ENCODE peak calls at places on chromosomes 12 and 14, in five cellular contexts. One of them, this sample, is unnamed.
A peak's percentile ranks its signal among the peaks of the same experiment; 100 is the strongest.

GRCh38 chr12:52608826-52609630 is 7.8 kb upstream of the KRT72 start:
- DNase-seq in suprapubic skin: no peak
- DNase-seq in heart right ventricle: no peak
- DNase-seq in neuronal stem cell: no peak
- DNase-seq in mammary epithelial cell: no peak
- DNase-seq in this sample: no peak

GRCh38 chr14:53943751-53944083 is 12.9 kb downstream of the BMP4 start:
- DNase-seq in suprapubic skin: no peak
- DNase-seq in heart right ventricle: no peak
- DNase-seq in neuronal stem cell: no peak
- DNase-seq in mammary epithelial cell: no peak
- DNase-seq in this sample: no peak

GRCh38 chr14:54002653-54003052 is 46.0 kb upstream of the BMP4 start:
- DNase-seq in suprapubic skin: no peak
- DNase-seq in heart right ventricle: no peak
- DNase-seq in neuronal stem cell: no peak
- DNase-seq in mammary epithelial cell: no peak
- DNase-seq in this sample: peak; percentile 30

GRCh38 chr14:76950043-76951020 is 78.2 kb downstream of the IRF2BPL start:
- DNase-seq in suprapubic skin: no peak
- DNase-seq in heart right ventricle: no peak
- DNase-seq in neuronal stem cell: no peak
- DNase-seq in mammary epithelial cell: no peak
- DNase-seq in this sample: peak; percentile 96

GRCh38 chr14:58732387-58732786 is 94.6 kb downstream of the DACT1 start:
- DNase-seq in suprapubic skin: no peak
- DNase-seq in heart right ventricle: no peak
- DNase-seq in neuronal stem cell: no peak
- DNase-seq in mammary epithelial cell: peak; percentile 76
- DNase-seq in this sample: no peak

GRCh38 chr12:14167005-14167628 is 185.7 kb upstream of the GRIN2B start:
- DNase-seq in suprapubic skin: no peak
- DNase-seq in heart right ventricle: no peak
- DNase-seq in neuronal stem cell: peak; percentile 66
- DNase-seq in mammary epithelial cell: peak; percentile 42
- DNase-seq in this sample: peak; percentile 11

GRCh38 chr14:91351508-91351853 is 66.1 kb downstream of the CCDC88C start:
- DNase-seq in suprapubic skin: no peak
- DNase-seq in heart right ventricle: no peak
- DNase-seq in neuronal stem cell: no peak
- DNase-seq in mammary epithelial cell: no peak
- DNase-seq in this sample: no peak

GRCh38 chr14:96095581-96096476 is 56.7 kb downstream of the C14orf132 start:
- DNase-seq in suprapubic skin: peak; percentile 83
- DNase-seq in heart right ventricle: no peak
- DNase-seq in neuronal stem cell: no peak
- DNase-seq in mammary epithelial cell: peak; percentile 86
- DNase-seq in this sample: peak; percentile 84

GRCh38 chr12:107287436-107288413 is 194.4 kb upstream of the CRY1 start:
- DNase-seq in suprapubic skin: no peak
- DNase-seq in heart right ventricle: no peak
- DNase-seq in neuronal stem cell: no peak
- DNase-seq in mammary epithelial cell: peak; percentile 69
- DNase-seq in this sample: peak; percentile 58

GRCh38 chr12:70121562-70121961 is 121.7 kb upstream of the CNOT2 start:
- DNase-seq in suprapubic skin: no peak
- DNase-seq in heart right ventricle: no peak
- DNase-seq in neuronal stem cell: no peak
- DNase-seq in mammary epithelial cell: peak; percentile 65
- DNase-seq in this sample: no peak

GRCh38 chr12:121774968-121775474 is 18.5 kb downstream of the RHOF start:
- DNase-seq in suprapubic skin: no peak
- DNase-seq in heart right ventricle: no peak
- DNase-seq in neuronal stem cell: no peak
- DNase-seq in mammary epithelial cell: no peak
- DNase-seq in this sample: no peak

GRCh38 chr12:131282292-131283080 is 328.8 kb downstream of the ADGRD1 start:
- DNase-seq in suprapubic skin: peak; percentile 60
- DNase-seq in heart right ventricle: no peak
- DNase-seq in neuronal stem cell: no peak
- DNase-seq in mammary epithelial cell: no peak
- DNase-seq in this sample: no peak

GRCh38 chr14:101353422-101353821 is 207.9 kb upstream of the DIO3 start:
- DNase-seq in suprapubic skin: peak; percentile 13
- DNase-seq in heart right ventricle: no peak
- DNase-seq in neuronal stem cell: no peak
- DNase-seq in mammary epithelial cell: no peak
- DNase-seq in this sample: no peak

GRCh38 chr14:53002576-53002975 is 51.7 kb upstream of the FERMT2 start:
- DNase-seq in suprapubic skin: no peak
- DNase-seq in heart right ventricle: no peak
- DNase-seq in neuronal stem cell: no peak
- DNase-seq in mammary epithelial cell: no peak
- DNase-seq in this sample: no peak

GRCh38 chr14:50410921-50411320 is 14.2 kb upstream of the CDKL1 start:
- DNase-seq in suprapubic skin: no peak
- DNase-seq in heart right ventricle: no peak
- DNase-seq in neuronal stem cell: no peak
- DNase-seq in mammary epithelial cell: no peak
- DNase-seq in this sample: no peak

GRCh38 chr12:104473374-104473983 is 16.7 kb downstream of the CHST11 start:
- DNase-seq in suprapubic skin: no peak
- DNase-seq in heart right ventricle: no peak
- DNase-seq in neuronal stem cell: no peak
- DNase-seq in mammary epithelial cell: no peak
- DNase-seq in this sample: no peak
- H3K4me3 ChIP-seq in suprapubic skin: no peak overlapping the region
- H3K4me3 ChIP-seq in heart right ventricle: no peak overlapping the region
- H3K4me3 ChIP-seq in neuronal stem cell: no peak overlapping the region
- H3K4me3 ChIP-seq in mammary epithelial cell: no peak overlapping the region
- H3K4me3 ChIP-seq in this sample: no peak overlapping the region

GRCh38 chr12:10235761-10236631 is 23.3 kb downstream of the GABARAPL1 start:
- DNase-seq in suprapubic skin: no peak
- DNase-seq in heart right ventricle: no peak
- DNase-seq in neuronal stem cell: no peak
- DNase-seq in mammary epithelial cell: no peak
- DNase-seq in this sample: no peak
- H3K9me3 ChIP-seq in suprapubic skin: no peaks in the 10 kb centered on the region
- H3K9me3 ChIP-seq in heart right ventricle: peaks cover 6% of the 10 kb centered on the region
- H3K9me3 ChIP-seq in neuronal stem cell: peaks cover 4% of the 10 kb centered on the region
- H3K9me3 ChIP-seq in mammary epithelial cell: peaks cover 7% of the 10 kb centered on the region
- H3K9me3 ChIP-seq in this sample: peaks cover 11% of the 10 kb centered on the region

DNA sequence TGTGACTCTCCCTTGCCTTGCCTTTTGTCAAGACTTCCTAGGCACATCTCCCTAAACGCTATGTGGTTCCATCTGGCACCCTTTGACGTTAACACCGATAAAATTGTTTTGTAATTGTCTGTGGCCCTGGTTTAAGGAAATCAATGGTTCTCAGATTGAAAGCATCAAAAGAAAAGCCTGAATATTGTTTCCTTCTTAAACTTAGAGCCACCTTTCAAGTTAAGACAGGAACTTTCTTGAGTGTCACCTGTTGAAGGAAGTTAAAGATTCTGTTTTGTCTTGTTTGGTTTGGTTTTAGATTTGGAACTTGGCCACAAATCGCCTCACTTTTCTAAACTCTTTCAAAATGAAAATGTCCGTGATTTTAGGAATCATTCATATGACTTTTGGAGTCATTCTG is 14.8 kb upstream of the DNAH10 start:
- DNase-seq in suprapubic skin: no peak
- DNase-seq in heart right ventricle: no peak
- DNase-seq in neuronal stem cell: no peak
- DNase-seq in mammary epithelial cell: no peak
- DNase-seq in this sample: no peak
- H3K36me3 ChIP-seq in suprapubic skin: peaks cover 84% of the 10 kb centered on the region
- H3K36me3 ChIP-seq in heart right ventricle: no peaks in the 10 kb centered on the region
- H3K36me3 ChIP-seq in neuronal stem cell: peaks cover 92% of the 10 kb centered on the region
- H3K36me3 ChIP-seq in mammary epithelial cell: peaks cover 3% of the 10 kb centered on the region
- H3K36me3 ChIP-seq in this sample: peaks cover 31% of the 10 kb centered on the region

GRCh38 chr14:25042362-25043299 is 7.3 kb downstream of the STXBP6 start:
- DNase-seq in suprapubic skin: no peak
- DNase-seq in heart right ventricle: no peak
- DNase-seq in neuronal stem cell: peak; percentile 24
- DNase-seq in mammary epithelial cell: no peak
- DNase-seq in this sample: no peak
- H3K4me3 ChIP-seq in suprapubic skin: no peak overlapping the region
- H3K4me3 ChIP-seq in heart right ventricle: no peak overlapping the region
- H3K4me3 ChIP-seq in neuronal stem cell: no peak overlapping the region
- H3K4me3 ChIP-seq in mammary epithelial cell: no peak overlapping the region
- H3K4me3 ChIP-seq in this sample: no peak overlapping the region

GRCh38 chr12:78192979-78193378 is 362.3 kb downstream of the NAV3 start:
- DNase-seq in suprapubic skin: no peak
- DNase-seq in heart right ventricle: no peak
- DNase-seq in neuronal stem cell: no peak
- DNase-seq in mammary epithelial cell: no peak
- DNase-seq in this sample: peak; percentile 5
- H3K9me3 ChIP-seq in suprapubic skin: no peaks in the 10 kb centered on the region
- H3K9me3 ChIP-seq in heart right ventricle: no peaks in the 10 kb centered on the region
- H3K9me3 ChIP-seq in neuronal stem cell: no peaks in the 10 kb centered on the region
- H3K9me3 ChIP-seq in mammary epithelial cell: no peaks in the 10 kb centered on the region
- H3K9me3 ChIP-seq in this sample: no peaks in the 10 kb centered on the region

GRCh38 chr12:119859241-119859640 is 17.9 kb downstream of the CIT start:
- DNase-seq in suprapubic skin: no peak
- DNase-seq in heart right ventricle: no peak
- DNase-seq in neuronal stem cell: no peak
- DNase-seq in mammary epithelial cell: no peak
- DNase-seq in this sample: no peak
- H3K36me3 ChIP-seq in suprapubic skin: no peaks in the 10 kb centered on the region
- H3K36me3 ChIP-seq in heart right ventricle: no peaks in the 10 kb centered on the region
- H3K36me3 ChIP-seq in neuronal stem cell: peaks cover 81% of the 10 kb centered on the region
- H3K36me3 ChIP-seq in mammary epithelial cell: peaks cover 3% of the 10 kb centered on the region
- H3K36me3 ChIP-seq in this sample: peaks cover 16% of the 10 kb centered on the region

GRCh38 chr14:56902413-56902812 is 92.1 kb upstream of the OTX2 start:
- DNase-seq in suprapubic skin: no peak
- DNase-seq in heart right ventricle: no peak
- DNase-seq in neuronal stem cell: no peak
- DNase-seq in mammary epithelial cell: no peak
- DNase-seq in this sample: no peak

GRCh38 chr14:56903304-56904021 is 93.2 kb upstream of the OTX2 start:
- DNase-seq in suprapubic skin: no peak
- DNase-seq in heart right ventricle: no peak
- DNase-seq in neuronal stem cell: no peak
- DNase-seq in mammary epithelial cell: no peak
- DNase-seq in this sample: no peak

GRCh38 chr14:56896231-56896630 is 86.0 kb upstream of the OTX2 start:
- DNase-seq in suprapubic skin: no peak
- DNase-seq in heart right ventricle: no peak
- DNase-seq in neuronal stem cell: no peak
- DNase-seq in mammary epithelial cell: no peak
- DNase-seq in this sample: no peak

GRCh38 chr14:56895154-56895553 is 84.9 kb upstream of the OTX2 start:
- DNase-seq in suprapubic skin: no peak
- DNase-seq in heart right ventricle: no peak
- DNase-seq in neuronal stem cell: no peak
- DNase-seq in mammary epithelial cell: no peak
- DNase-seq in this sample: no peak

DNA sequence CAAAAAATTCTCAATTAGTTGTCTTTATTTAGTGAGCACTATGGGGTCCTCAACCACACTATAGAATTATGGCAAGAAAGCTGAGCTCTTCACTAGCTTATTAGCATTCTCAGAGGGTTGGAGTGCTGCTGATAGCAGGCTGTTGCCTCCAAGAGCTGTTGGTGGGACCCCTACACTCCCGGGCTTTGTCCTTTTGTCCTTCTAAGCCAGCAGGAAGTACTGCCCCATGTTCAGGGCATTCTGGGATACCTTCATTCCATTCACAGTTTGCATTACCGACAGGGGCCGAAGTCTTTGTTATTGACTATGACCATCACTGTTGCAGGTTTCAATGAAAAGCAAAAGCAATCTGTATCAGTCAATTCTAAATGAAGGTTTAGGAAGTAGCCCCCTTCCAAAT is 89.5 kb upstream of the OTX2 start:
- DNase-seq in suprapubic skin: no peak
- DNase-seq in heart right ventricle: no peak
- DNase-seq in neuronal stem cell: no peak
- DNase-seq in mammary epithelial cell: no peak
- DNase-seq in this sample: no peak
- H3K4me3 ChIP-seq in suprapubic skin: no peak overlapping the region
- H3K4me3 ChIP-seq in heart right ventricle: no peak overlapping the region
- H3K4me3 ChIP-seq in neuronal stem cell: no peak overlapping the region
- H3K4me3 ChIP-seq in mammary epithelial cell: no peak overlapping the region
- H3K4me3 ChIP-seq in this sample: no peak overlapping the region